ENCODE peak calls at places on chromosomes 7 and 10, in four cellular contexts. J, S, Y and W are unnamed samples. For H3K4me1, the result is how much of the 10 kb centered on the place peaks cover.

GRCh38 chr7:138151731-138152577 is 75.7 kb downstream of the AKR1D1 start:
- DNase-seq in J (no peak), S (no peak), Y (no peak), W (no peak)

GRCh38 chr7:142482899-142483658 is 225.2 kb upstream of the PRSS58 start:
- DNase-seq in J (no peak), S (peak), Y (peak), W (no peak)

GRCh38 chr10:110327262-110327914 is 22.7 kb upstream of the SMNDC1 start:
- DNase-seq in J (no peak), S (no peak), Y (no peak), W (no peak)

GRCh38 chr7:131197920-131198610 is 129.6 kb upstream of the MKLN1 start:
- DNase-seq in J (no peak), S (no peak), Y (no peak), W (no peak)

GRCh38 chr7:157487046-157487770 is 150.4 kb downstream of the DNAJB6 start:
- DNase-seq in J (no peak), S (no peak), Y (no peak), W (no peak)

GRCh38 chr7:149686001-149686400 is 87.4 kb downstream of the ZNF467 start:
- DNase-seq in J (no peak), S (no peak), Y (no peak), W (no peak)

GRCh38 chr10:78623577-78624215 is 445.1 kb upstream of the ZMIZ1 start:
- DNase-seq in J (no peak), S (peak), Y (peak), W (no peak)

GRCh38 chr10:73868655-73869195 is 5.6 kb downstream of the CAMK2G start:
- DNase-seq in J (no peak), S (no peak), Y (no peak), W (peak)

GRCh38 chr7:128831178-128831993 is 1.2 kb downstream of the FLNC start:
- DNase-seq in J (peak), S (no peak), Y (no peak), W (no peak)

GRCh38 chr10:79475119-79475653 is 29.8 kb upstream of the ZCCHC24 start:
- DNase-seq in J (no peak), S (no peak), Y (no peak), W (no peak)

GRCh38 chr10:126405239-126405785 is 17.0 kb upstream of the ADAM12 start:
- DNase-seq in J (no peak), S (no peak), Y (no peak), W (no peak)

GRCh38 chr7:47044620-47045019 is 537.3 kb downstream of the TNS3 start:
- DNase-seq in J (no peak), S (no peak), Y (no peak), W (no peak)

GRCh38 chr7:3911685-3912084 is 610.6 kb downstream of the SDK1 start:
- DNase-seq in J (no peak), S (no peak), Y (no peak), W (no peak)

GRCh38 chr7:20188551-20188950 is 28.6 kb downstream of the MACC1 start:
- DNase-seq in J (no peak), S (no peak), Y (no peak), W (no peak)

GRCh38 chr10:72740526-72740925 is 48.6 kb downstream of the MCU start:
- DNase-seq in J (peak), S (peak), Y (peak), W (peak)

GRCh38 chr10:10870523-10871241 is 147.0 kb upstream of the CELF2 start:
- DNase-seq in J (no peak), S (no peak), Y (no peak), W (no peak)

GRCh38 chr7:35716038-35716803 is 21.3 kb upstream of the HERPUD2 start:
- DNase-seq in J (peak), S (no peak), Y (peak), W (peak)

GRCh38 chr7:2197436-2198155 is 35.1 kb downstream of the MAD1L1 start:
- DNase-seq in J (peak), S (no peak), Y (no peak), W (no peak)

GRCh38 chr10:104642311-104643022 is 1.4 kb downstream of the SORCS3 start:
- DNase-seq in J (peak), S (peak), Y (peak), W (no peak)

GRCh38 chr7:36422072-36422471 is 32.4 kb downstream of the ANLN start:
- DNase-seq in J (no peak), S (no peak), Y (no peak), W (no peak)

GRCh38 chr10:78805176-78805575 is 263.6 kb upstream of the ZMIZ1 start:
- DNase-seq in J (peak), S (no peak), Y (peak), W (peak)

GRCh38 chr10:112295853-112296830 is 12.9 kb downstream of the TECTB start:
- DNase-seq in J (peak), S (no peak), Y (no peak), W (peak)

GRCh38 chr10:49123981-49124920 is 8.9 kb upstream of the VSTM4 start:
- DNase-seq in J (no peak), S (no peak), Y (no peak), W (no peak)

GRCh38 chr7:77797734-77798393 is 370 bp downstream of the TMEM60 start:
- DNase-seq in J (peak), S (no peak), Y (peak), W (no peak)

GRCh38 chr7:131255242-131255641 is 72.4 kb upstream of the MKLN1 start:
- DNase-seq in J (no peak), S (no peak), Y (no peak), W (no peak)

GRCh38 chr10:97074256-97075145 is 111.3 kb downstream of the SLIT1 start:
- DNase-seq in J (peak), S (no peak), Y (no peak), W (no peak)

GRCh38 chr7:99156649-99157048 is 12.7 kb upstream of the SMURF1 start:
- DNase-seq in J (no peak), S (no peak), Y (no peak), W (no peak)

GRCh38 chr7:5479133-5479745 is 55.6 kb upstream of the TNRC18 start:
- DNase-seq in J (no peak), S (no peak), Y (no peak), W (no peak)

GRCh38 chr7:28480595-28480994 is 68.3 kb downstream of the CREB5 start:
- DNase-seq in J (no peak), S (no peak), Y (no peak), W (no peak)

GRCh38 chr10:79068203-79068561 is 584 bp upstream of the ZMIZ1 start:
- DNase-seq in J (no peak), S (peak), Y (no peak), W (no peak)

GRCh38 chr7:77413861-77414424 is 2.2 kb downstream of the GSAP start:
- DNase-seq in J (no peak), S (no peak), Y (no peak), W (no peak)

GRCh38 chr10:693506-693905 is 4.0 kb upstream of the DIP2C start:
- DNase-seq in J (no peak), S (no peak), Y (peak), W (no peak)

GRCh38 chr10:83357004-83357403 is 782.3 kb upstream of the GHITM start:
- DNase-seq in J (no peak), S (no peak), Y (no peak), W (no peak)

GRCh38 chr7:116953372-116953726 is at the start of gene ST7:
- DNase-seq in J (peak), S (peak), Y (peak), W (peak)

DNA sequence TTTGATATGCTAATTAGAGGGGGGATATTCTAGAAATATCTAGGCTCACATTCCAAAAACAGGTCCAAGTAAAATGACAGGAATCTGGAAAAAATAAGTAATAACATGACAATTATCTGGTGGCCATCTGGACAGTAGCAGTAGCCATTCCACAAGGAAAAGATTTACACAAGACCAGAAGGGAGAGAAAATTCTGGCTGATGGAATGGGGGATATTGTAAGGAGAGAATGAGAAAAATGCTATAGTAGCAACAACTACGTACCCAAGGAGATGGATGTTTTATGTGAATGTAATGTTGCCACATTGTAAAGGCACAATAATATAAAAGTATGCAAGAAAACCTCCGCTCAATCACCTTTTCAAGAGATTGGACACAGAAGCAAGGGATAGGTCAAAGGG is 5.4 kb downstream of the MYOF start:
- DNase-seq in J (no peak), S (no peak), Y (no peak), W (no peak)
- H3K4me1 ChIP-seq in J (under half), S (half or more), Y (under half), W (under half)

GRCh38 chr10:133567119-133567518 is 1.7 kb upstream of the SYCE1 start:
- DNase-seq in J (no peak), S (no peak), Y (no peak), W (no peak)
- TF ChIP-seq POLR2A in J (no peak), S (no peak), Y (no peak), W (no peak)

GRCh38 chr7:29826530-29826822 is 20.2 kb downstream of the WIPF3 start:
- DNase-seq in J (no peak), S (no peak), Y (no peak), W (no peak)

GRCh38 chr7:29831705-29832104 is 25.4 kb downstream of the WIPF3 start:
- DNase-seq in J (no peak), S (no peak), Y (no peak), W (no peak)

GRCh38 chr7:29826904-29827303 is 20.6 kb downstream of the WIPF3 start:
- DNase-seq in J (no peak), S (no peak), Y (no peak), W (no peak)

DNA sequence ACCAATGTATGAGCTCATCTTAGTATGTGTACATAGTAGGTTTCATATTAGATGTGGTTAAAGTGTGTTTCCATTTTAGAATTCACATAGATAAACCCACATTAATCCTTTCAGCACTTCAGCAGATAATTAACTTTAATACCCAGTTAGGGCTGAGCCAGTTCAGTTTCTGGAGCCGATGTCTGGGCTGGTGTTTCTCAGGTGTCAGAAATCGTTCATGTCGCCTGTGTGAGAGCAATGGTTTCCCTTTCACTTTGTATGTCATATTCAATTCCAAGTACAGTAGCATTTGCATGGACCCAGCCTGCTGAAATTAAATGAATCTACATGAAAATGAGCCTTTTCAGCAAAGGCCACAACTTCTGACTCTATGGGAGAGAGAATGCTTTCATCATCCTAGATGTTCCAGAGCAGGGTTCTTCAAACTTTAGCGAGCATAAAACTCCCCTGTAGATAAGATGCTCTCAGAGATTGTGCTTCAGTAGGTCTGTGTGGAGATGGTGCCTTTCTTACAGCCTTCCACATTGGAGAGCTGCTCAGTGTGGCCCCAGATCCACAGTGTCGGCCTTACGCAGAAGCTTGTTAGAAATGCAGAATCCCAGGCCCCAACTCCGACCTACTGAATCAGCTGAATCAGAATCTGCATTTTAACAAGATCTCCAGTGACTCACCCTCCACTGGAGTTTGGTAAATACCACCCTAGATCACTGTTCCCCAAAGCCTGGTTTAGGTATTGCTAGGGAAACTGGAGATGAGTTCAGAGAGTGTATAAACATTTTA is 19.6 kb downstream of the WIPF3 start:
- DNase-seq in J (no peak), S (no peak), Y (no peak), W (no peak)
- TF ChIP-seq CTCF in J (no peak), S (no peak), Y (no peak), W (no peak)

DNA sequence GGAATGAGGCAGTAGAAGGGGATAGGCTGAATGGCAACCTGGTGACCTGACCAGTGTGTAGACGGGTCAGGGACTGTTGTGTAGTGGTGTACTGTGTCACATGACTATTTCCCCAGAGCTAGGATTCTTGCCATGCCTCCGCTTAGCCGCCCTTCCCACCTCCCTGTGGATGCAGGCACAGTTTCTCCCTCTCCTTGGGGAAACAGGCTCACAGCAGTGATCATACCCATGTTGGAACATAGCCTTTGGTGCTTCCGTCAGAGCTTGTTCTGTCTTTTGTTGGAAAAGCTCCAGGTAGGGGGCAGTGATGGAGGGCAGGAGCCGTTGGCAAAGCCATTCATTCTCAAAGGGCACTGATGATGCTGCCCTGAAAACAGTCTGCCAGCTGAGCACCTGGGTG is 44.3 kb downstream of the OGDH start:
- DNase-seq in J (peak), S (no peak), Y (no peak), W (peak)
- H3K4me1 ChIP-seq in J (under half), S (under half), Y (under half), W (under half)